ENCODE peak calls at places on chromosomes 4 and X, in five cellular contexts. N is heart left ventricle; Q is body of pancreas; I is CD8-positive, alpha-beta T cell; Y is HCT116. U is an unnamed sample.
A peak's percentile ranks its signal among the peaks of the same experiment; 100 is the strongest.

GRCh38 chr4:67054901-67055300 is 490.4 kb downstream of the CENPC start:
- DNase-seq in N (no peak), Q (no peak), I (no peak), Y (no peak), U (no peak)

GRCh38 chr4:38605794-38606586 is 58.0 kb upstream of the KLF3 start:
- DNase-seq in N (no peak), Q (no peak), I (no peak), Y (no peak), U (no peak)

GRCh38 chrX:41024755-41025154 is 60.5 kb upstream of the USP9X start:
- DNase-seq in N (no peak), Q (no peak), I (no peak), Y (no peak), U (no peak)

GRCh38 chrX:19046343-19047215 is 62.7 kb upstream of the PHKA2 start:
- DNase-seq in N (no peak), Q (no peak), I (no peak), Y (peak; percentile 26), U (no peak)

GRCh38 chr4:8762356-8762755 is 109.3 kb downstream of the HMX1 start:
- DNase-seq in N (no peak), Q (peak; percentile 8), I (no peak), Y (no peak), U (no peak)

GRCh38 chrX:15468036-15468435 is 25.1 kb downstream of the PIR start:
- DNase-seq in N (peak; percentile 15), Q (peak; percentile 14), I (no peak), Y (no peak), U (no peak)

GRCh38 chr4:845233-845835 is 19.4 kb upstream of the CPLX1 start:
- DNase-seq in N (no peak), Q (peak; percentile 5), I (no peak), Y (no peak), U (no peak)

GRCh38 chr4:92501456-92501855 is 197.7 kb downstream of the GRID2 start:
- DNase-seq in N (no peak), Q (no peak), I (no peak), Y (no peak), U (no peak)

GRCh38 chrX:137166591-137166990 is 132.8 kb upstream of the GPR101 start:
- DNase-seq in N (no peak), Q (peak; percentile 13), I (no peak), Y (no peak), U (no peak)

GRCh38 chrX:154542723-154543424 is 3.8 kb downstream of the G6PD start:
- DNase-seq in N (no peak), Q (no peak), I (no peak), Y (no peak), U (no peak)

GRCh38 chr4:8582941-8583654 is 2.9 kb downstream of the GPR78 start:
- DNase-seq in N (no peak), Q (no peak), I (no peak), Y (no peak), U (no peak)

GRCh38 chr4:3202836-3203820 is 45.8 kb upstream of the MSANTD1 start:
- DNase-seq in N (no peak), Q (no peak), I (no peak), Y (no peak), U (no peak)

GRCh38 chrX:129688097-129688496 is 33.3 kb upstream of the APLN start:
- DNase-seq in N (no peak), Q (no peak), I (no peak), Y (no peak), U (no peak)

GRCh38 chrX:116198810-116199209 is 28.3 kb downstream of the AGTR2 start:
- DNase-seq in N (no peak), Q (no peak), I (no peak), Y (no peak), U (no peak)

GRCh38 chrX:150200820-150201287 is 162.3 kb upstream of the MAMLD1 start:
- DNase-seq in N (no peak), Q (peak; percentile 79), I (no peak), Y (peak; percentile 80), U (peak; percentile 97)

GRCh38 chrX:101206471-101206870 is 13.1 kb upstream of the DRP2 start:
- DNase-seq in N (no peak), Q (no peak), I (no peak), Y (peak; percentile 13), U (no peak)

GRCh38 chr4:112145820-112146813 is 863 bp downstream of the FAM241A start:
- DNase-seq in N (peak; percentile 40), Q (peak; percentile 39), I (peak; percentile 42), Y (no peak), U (no peak)

GRCh38 chr4:112147697-112148096 is 2.4 kb downstream of the FAM241A start:
- DNase-seq in N (peak; percentile 26), Q (no peak), I (no peak), Y (no peak), U (no peak)

GRCh38 chr4:112144546-112145325 is 518 bp upstream of the FAM241A start:
- DNase-seq in N (peak; percentile 21), Q (no peak), I (no peak), Y (no peak), U (peak; percentile 11)

GRCh38 chr4:112142152-112142551 is 3.1 kb upstream of the FAM241A start:
- DNase-seq in N (no peak), Q (no peak), I (no peak), Y (no peak), U (no peak)

GRCh38 chr4:112145326-112145819 is at the start of gene FAM241A:
- DNase-seq in N (peak; percentile 90), Q (peak; percentile 85), I (peak; percentile 90), Y (peak; percentile 54), U (no peak)
- H3K4me1 ChIP-seq in N (peaks cover 50% of the 10 kb centered on the region), Q (peaks cover 7% of the 10 kb centered on the region), I (peaks cover 10% of the 10 kb centered on the region), Y (peaks cover 4% of the 10 kb centered on the region), U (no peaks in the 10 kb centered on the region)

GRCh38 chrX:108071578-108071977 is 19.8 kb downstream of the PSMD10 start:
- DNase-seq in N (no peak), Q (no peak), I (no peak), Y (no peak), U (no peak)
- H3K27ac ChIP-seq in N (no peak overlapping the region), Q (no peak overlapping the region), I (no peak overlapping the region), Y (no peak overlapping the region), U (peak overlapping the region; percentile 54)

GRCh38 chrX:10615931-10616780 is 4.2 kb downstream of the MID1 start:
- DNase-seq in N (peak; percentile 30), Q (peak; percentile 65), I (no peak), Y (no peak), U (no peak)
- TF ChIP-seq CTCF in N (peak; percentile 65), Q (peak; percentile 71), I (peak; percentile 19), Y (peak; percentile 56), U (peak; percentile 78)

GRCh38 chr4:102815981-102816380 is 11.4 kb downstream of the UBE2D3 start:
- DNase-seq in N (no peak), Q (no peak), I (no peak), Y (no peak), U (no peak)

GRCh38 chr4:102819588-102820365 is 7.6 kb downstream of the UBE2D3 start:
- DNase-seq in N (no peak), Q (no peak), I (no peak), Y (no peak), U (no peak)

GRCh38 chr4:102823464-102823863 is 3.9 kb downstream of the UBE2D3 start:
- DNase-seq in N (no peak), Q (no peak), I (no peak), Y (no peak), U (no peak)

GRCh38 chr4:102817021-102817605 is 10.2 kb downstream of the UBE2D3 start:
- DNase-seq in N (no peak), Q (no peak), I (no peak), Y (no peak), U (no peak)

GRCh38 chr4:102817613-102818268 is 9.6 kb downstream of the UBE2D3 start:
- DNase-seq in N (no peak), Q (no peak), I (no peak), Y (no peak), U (no peak)
- H3K4me1 ChIP-seq in N (peaks cover 98% of the 10 kb centered on the region), Q (peaks cover 92% of the 10 kb centered on the region), I (peaks cover 95% of the 10 kb centered on the region), Y (no peaks in the 10 kb centered on the region), U (peaks cover 70% of the 10 kb centered on the region)

DNA sequence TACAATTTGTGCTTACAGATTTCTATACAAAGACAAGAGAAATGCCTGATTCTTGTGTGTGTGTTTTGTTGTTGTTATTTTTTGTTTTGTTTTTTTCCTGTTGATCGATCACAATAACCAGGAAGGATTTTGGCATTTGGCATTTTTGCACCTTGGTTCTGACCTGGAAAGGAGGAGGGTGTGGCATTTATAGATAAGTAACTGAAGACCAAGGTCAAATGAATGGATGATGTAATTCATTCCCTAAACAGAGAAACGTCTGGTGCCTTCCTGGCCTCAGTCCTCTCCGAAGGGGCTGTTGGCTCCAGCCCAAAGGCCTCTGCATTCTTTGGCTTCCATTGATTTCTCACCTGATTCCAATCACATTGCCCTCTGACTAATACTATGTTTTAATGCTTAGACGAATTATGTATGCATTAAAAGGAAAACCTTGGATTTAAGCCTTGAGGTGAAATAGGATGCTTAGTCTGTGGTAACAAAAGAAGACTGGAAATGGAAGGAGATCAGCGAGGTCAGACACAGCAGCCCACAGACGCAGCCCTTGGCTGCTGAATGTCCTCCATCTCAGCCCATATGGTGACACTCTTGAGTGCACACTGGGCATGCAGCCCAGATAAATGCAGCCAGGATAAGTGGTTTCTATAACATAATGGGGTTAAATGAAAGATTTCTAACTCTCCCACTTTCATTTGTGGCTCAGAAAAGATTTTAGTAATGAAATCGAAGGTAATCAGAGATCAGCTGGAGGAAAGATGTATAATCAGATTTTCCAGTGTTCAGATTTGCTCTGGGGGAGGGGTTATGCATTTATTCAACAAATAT is 60.5 kb upstream of the TRIM2 start:
- DNase-seq in N (no peak), Q (peak; percentile 52), I (no peak), Y (peak; percentile 51), U (no peak)
- H3K27ac ChIP-seq in N (no peak overlapping the region), Q (peak overlapping the region; percentile 75), I (no peak overlapping the region), Y (peak overlapping the region; percentile 0), U (no peak overlapping the region)